ENCODE peak calls at places on chromosomes 16 and 17, in eight cellular contexts. One of them, this sample, is unnamed. For H3K4me1, the result is how much of the 10 kb centered on the place peaks cover.

GRCh38 chr16:71933913-71934696 is 38.8 kb downstream of the IST1 start:
- DNase-seq in lung: no peak
- DNase-seq in SK-N-SH: no peak
- DNase-seq in uterus: no peak
- DNase-seq in adrenal gland: no peak
- DNase-seq in cardiac muscle cell: no peak
- DNase-seq in IMR-90: peak
- DNase-seq in colonic mucosa: no peak
- DNase-seq in this sample: no peak

GRCh38 chr17:8384801-8385335 is 1.9 kb upstream of the RPL26 start:
- DNase-seq in lung: no peak
- DNase-seq in SK-N-SH: no peak
- DNase-seq in uterus: no peak
- DNase-seq in adrenal gland: no peak
- DNase-seq in cardiac muscle cell: peak
- DNase-seq in IMR-90: peak
- DNase-seq in colonic mucosa: no peak
- DNase-seq in this sample: no peak

GRCh38 chr17:40922239-40922638 is 15.2 kb downstream of the KRT23 start:
- DNase-seq in lung: peak
- DNase-seq in SK-N-SH: no peak
- DNase-seq in uterus: peak
- DNase-seq in adrenal gland: peak
- DNase-seq in cardiac muscle cell: no peak
- DNase-seq in IMR-90: peak
- DNase-seq in colonic mucosa: no peak
- DNase-seq in this sample: no peak

GRCh38 chr16:57592591-57593003 is 35.8 kb upstream of the ADGRG1 start:
- DNase-seq in lung: no peak
- DNase-seq in SK-N-SH: no peak
- DNase-seq in uterus: no peak
- DNase-seq in adrenal gland: no peak
- DNase-seq in cardiac muscle cell: no peak
- DNase-seq in IMR-90: no peak
- DNase-seq in colonic mucosa: no peak
- DNase-seq in this sample: peak

GRCh38 chr17:65518256-65518655 is 43.2 kb downstream of the AXIN2 start:
- DNase-seq in lung: no peak
- DNase-seq in SK-N-SH: no peak
- DNase-seq in uterus: no peak
- DNase-seq in adrenal gland: no peak
- DNase-seq in cardiac muscle cell: no peak
- DNase-seq in IMR-90: peak
- DNase-seq in colonic mucosa: no peak
- DNase-seq in this sample: no peak

GRCh38 chr16:17369441-17369951 is 101.3 kb downstream of the XYLT1 start:
- DNase-seq in lung: peak
- DNase-seq in SK-N-SH: no peak
- DNase-seq in uterus: no peak
- DNase-seq in adrenal gland: peak
- DNase-seq in cardiac muscle cell: no peak
- DNase-seq in IMR-90: no peak
- DNase-seq in colonic mucosa: peak
- DNase-seq in this sample: peak

GRCh38 chr16:88691924-88692560 is 5.7 kb upstream of the SNAI3 start:
- DNase-seq in lung: peak
- DNase-seq in SK-N-SH: no peak
- DNase-seq in uterus: no peak
- DNase-seq in adrenal gland: no peak
- DNase-seq in cardiac muscle cell: no peak
- DNase-seq in IMR-90: no peak
- DNase-seq in colonic mucosa: no peak
- DNase-seq in this sample: no peak

GRCh38 chr17:75364078-75364477 is 41.4 kb downstream of the GRB2 start:
- DNase-seq in lung: no peak
- DNase-seq in SK-N-SH: no peak
- DNase-seq in uterus: no peak
- DNase-seq in adrenal gland: no peak
- DNase-seq in cardiac muscle cell: no peak
- DNase-seq in IMR-90: peak
- DNase-seq in colonic mucosa: no peak
- DNase-seq in this sample: no peak

GRCh38 chr17:58111676-58112075 is 28.5 kb downstream of the DYNLL2 start:
- DNase-seq in lung: no peak
- DNase-seq in SK-N-SH: no peak
- DNase-seq in uterus: no peak
- DNase-seq in adrenal gland: no peak
- DNase-seq in cardiac muscle cell: no peak
- DNase-seq in IMR-90: no peak
- DNase-seq in colonic mucosa: no peak
- DNase-seq in this sample: no peak

GRCh38 chr16:82655315-82655714 is 28.5 kb downstream of the CDH13 start:
- DNase-seq in lung: no peak
- DNase-seq in SK-N-SH: no peak
- DNase-seq in uterus: no peak
- DNase-seq in adrenal gland: no peak
- DNase-seq in cardiac muscle cell: no peak
- DNase-seq in IMR-90: peak
- DNase-seq in colonic mucosa: peak
- DNase-seq in this sample: no peak

DNA sequence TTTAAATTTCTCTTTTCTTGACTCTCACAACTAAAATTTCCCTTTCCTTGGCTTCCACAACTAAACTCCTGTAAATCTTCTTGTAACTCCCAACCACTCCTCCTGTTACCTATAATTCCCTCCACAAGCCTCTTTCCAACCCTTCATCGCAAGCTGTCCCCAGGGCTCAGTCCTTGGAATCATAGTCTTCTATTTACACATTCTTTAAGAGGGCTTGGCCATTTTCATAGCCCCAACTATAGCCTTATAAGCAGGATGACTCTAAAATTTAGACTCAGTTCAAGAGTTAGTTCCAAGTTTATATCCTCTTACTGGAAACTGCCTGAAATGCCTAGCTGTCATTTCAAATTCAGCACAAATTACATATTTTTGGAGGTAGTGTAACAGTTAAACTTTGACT is 23.9 kb downstream of the GLG1 start:
- DNase-seq in lung: no peak
- DNase-seq in SK-N-SH: no peak
- DNase-seq in uterus: no peak
- DNase-seq in adrenal gland: no peak
- DNase-seq in cardiac muscle cell: no peak
- DNase-seq in IMR-90: no peak
- DNase-seq in colonic mucosa: no peak
- DNase-seq in this sample: no peak
- H3K27ac ChIP-seq in lung: no peak
- H3K27ac ChIP-seq in SK-N-SH: no peak
- H3K27ac ChIP-seq in uterus: no peak
- H3K27ac ChIP-seq in adrenal gland: no peak
- H3K27ac ChIP-seq in cardiac muscle cell: no peak
- H3K27ac ChIP-seq in IMR-90: no peak
- H3K27ac ChIP-seq in colonic mucosa: no peak
- H3K27ac ChIP-seq in this sample: no peak

GRCh38 chr16:971981-972315 is 1.2 kb upstream of the LMF1 start:
- DNase-seq in lung: no peak
- DNase-seq in SK-N-SH: no peak
- DNase-seq in uterus: no peak
- DNase-seq in adrenal gland: no peak
- DNase-seq in cardiac muscle cell: no peak
- DNase-seq in IMR-90: no peak
- DNase-seq in colonic mucosa: no peak
- DNase-seq in this sample: no peak

GRCh38 chr16:971582-971905 is 760 bp upstream of the LMF1 start:
- DNase-seq in lung: no peak
- DNase-seq in SK-N-SH: no peak
- DNase-seq in uterus: no peak
- DNase-seq in adrenal gland: no peak
- DNase-seq in cardiac muscle cell: no peak
- DNase-seq in IMR-90: no peak
- DNase-seq in colonic mucosa: no peak
- DNase-seq in this sample: no peak

GRCh38 chr16:969508-970378 is 1.0 kb downstream of the LMF1 start:
- DNase-seq in lung: no peak
- DNase-seq in SK-N-SH: no peak
- DNase-seq in uterus: no peak
- DNase-seq in adrenal gland: peak
- DNase-seq in cardiac muscle cell: peak
- DNase-seq in IMR-90: peak
- DNase-seq in colonic mucosa: no peak
- DNase-seq in this sample: no peak

GRCh38 chr16:970379-970765 is 412 bp downstream of the LMF1 start:
- DNase-seq in lung: no peak
- DNase-seq in SK-N-SH: no peak
- DNase-seq in uterus: no peak
- DNase-seq in adrenal gland: no peak
- DNase-seq in cardiac muscle cell: no peak
- DNase-seq in IMR-90: no peak
- DNase-seq in colonic mucosa: peak
- DNase-seq in this sample: peak

DNA sequence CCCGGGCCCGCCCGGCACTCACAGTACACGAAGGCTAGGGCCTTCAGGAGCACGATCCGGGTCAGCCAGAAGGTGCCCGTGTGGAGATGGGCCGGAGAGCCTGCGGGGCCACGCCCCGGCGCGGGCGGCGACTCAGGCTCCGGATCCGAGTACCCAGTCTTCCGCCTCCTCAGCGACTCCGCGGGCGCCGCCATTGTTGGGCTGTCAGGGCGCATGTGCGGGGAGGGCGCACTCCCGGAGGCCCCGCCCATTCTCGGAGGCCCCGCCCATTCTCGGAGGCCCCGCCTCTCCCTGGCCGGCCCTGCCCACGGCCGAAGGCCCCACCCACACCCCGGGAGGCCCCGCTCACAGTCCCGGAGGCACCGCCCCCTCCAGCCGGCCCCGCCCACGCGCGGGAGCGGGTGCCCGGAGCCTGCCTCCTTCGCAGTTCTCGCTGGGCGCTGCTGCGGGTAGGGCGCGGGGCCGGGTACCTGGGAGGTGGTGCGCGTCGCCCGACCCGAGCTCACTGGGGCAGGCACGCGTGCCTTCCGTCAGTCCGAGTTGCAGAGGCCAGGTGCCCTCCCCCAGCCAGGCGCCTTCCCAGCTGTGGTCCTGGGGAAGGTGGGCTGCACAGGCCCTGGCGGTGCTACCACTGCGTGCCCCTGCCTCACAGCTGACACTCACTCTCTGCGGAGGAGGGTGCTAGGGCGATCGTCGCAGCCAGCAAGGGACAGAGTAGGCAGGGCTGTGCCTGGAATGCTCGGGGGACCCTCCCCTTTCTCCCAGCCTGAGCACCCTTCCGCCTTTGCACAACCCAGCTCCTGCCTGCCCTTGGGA is at the start of gene LMF1:
- DNase-seq in lung: peak
- DNase-seq in SK-N-SH: peak
- DNase-seq in uterus: peak
- DNase-seq in adrenal gland: peak
- DNase-seq in cardiac muscle cell: peak
- DNase-seq in IMR-90: peak
- DNase-seq in colonic mucosa: peak
- DNase-seq in this sample: peak
- H3K4me1 ChIP-seq in lung: under half
- H3K4me1 ChIP-seq in SK-N-SH: under half
- H3K4me1 ChIP-seq in uterus: under half
- H3K4me1 ChIP-seq in adrenal gland: under half
- H3K4me1 ChIP-seq in cardiac muscle cell: under half
- H3K4me1 ChIP-seq in IMR-90: under half
- H3K4me1 ChIP-seq in colonic mucosa: under half
- H3K4me1 ChIP-seq in this sample: under half

DNA sequence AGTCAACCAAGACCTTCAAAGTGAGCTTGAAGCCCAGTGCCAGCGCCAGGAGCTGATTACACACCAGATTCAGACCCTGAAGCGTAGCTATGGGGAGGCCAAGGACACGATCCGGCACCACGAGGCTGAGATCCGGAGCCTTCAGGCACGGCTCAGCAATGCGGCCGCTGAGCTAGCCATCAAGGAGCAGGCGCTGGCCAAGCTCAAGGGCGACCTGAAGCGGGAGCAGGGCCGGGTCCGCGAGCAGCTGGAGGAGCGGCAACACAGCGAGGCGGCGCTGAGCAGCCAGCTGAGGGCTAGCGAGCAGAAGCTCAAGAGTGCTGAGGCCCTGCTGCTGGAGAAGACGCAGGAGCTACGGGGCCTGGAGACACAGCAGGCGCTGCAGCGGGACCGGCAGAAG is 42.0 kb downstream of the PLD6 start:
- DNase-seq in lung: no peak
- DNase-seq in SK-N-SH: no peak
- DNase-seq in uterus: no peak
- DNase-seq in adrenal gland: peak
- DNase-seq in cardiac muscle cell: no peak
- DNase-seq in IMR-90: no peak
- DNase-seq in colonic mucosa: no peak
- DNase-seq in this sample: peak
- TF ChIP-seq CTCF in lung: no peak
- TF ChIP-seq CTCF in SK-N-SH: no peak
- TF ChIP-seq CTCF in uterus: no peak
- TF ChIP-seq CTCF in adrenal gland: no peak
- TF ChIP-seq CTCF in cardiac muscle cell: no peak
- TF ChIP-seq CTCF in IMR-90: no peak
- TF ChIP-seq CTCF in colonic mucosa: no peak
- TF ChIP-seq CTCF in this sample: no peak

GRCh38 chr16:27401768-27402568 is at the start of gene IL21R:
- DNase-seq in lung: peak
- DNase-seq in SK-N-SH: peak
- DNase-seq in uterus: peak
- DNase-seq in adrenal gland: peak
- DNase-seq in cardiac muscle cell: no peak
- DNase-seq in IMR-90: peak
- DNase-seq in colonic mucosa: peak
- DNase-seq in this sample: peak
- H3K27ac ChIP-seq in lung: no peak
- H3K27ac ChIP-seq in SK-N-SH: no peak
- H3K27ac ChIP-seq in uterus: no peak
- H3K27ac ChIP-seq in adrenal gland: no peak
- H3K27ac ChIP-seq in cardiac muscle cell: no peak
- H3K27ac ChIP-seq in IMR-90: peak
- H3K27ac ChIP-seq in colonic mucosa: no peak
- H3K27ac ChIP-seq in this sample: no peak

GRCh38 chr16:10325783-10326543 is 59.9 kb upstream of the ATF7IP2 start:
- DNase-seq in lung: no peak
- DNase-seq in SK-N-SH: no peak
- DNase-seq in uterus: no peak
- DNase-seq in adrenal gland: peak
- DNase-seq in cardiac muscle cell: no peak
- DNase-seq in IMR-90: no peak
- DNase-seq in colonic mucosa: no peak
- DNase-seq in this sample: no peak
- H3K4me1 ChIP-seq in lung: under half
- H3K4me1 ChIP-seq in SK-N-SH: under half
- H3K4me1 ChIP-seq in uterus: under half
- H3K4me1 ChIP-seq in adrenal gland: under half
- H3K4me1 ChIP-seq in cardiac muscle cell: under half
- H3K4me1 ChIP-seq in IMR-90: under half
- H3K4me1 ChIP-seq in colonic mucosa: under half
- H3K4me1 ChIP-seq in this sample: under half